ENCODE peak calls at places on chromosome 9, in seven cellular contexts. S, C, G, L, Y, I and A are unnamed samples.

GRCh38 chr9:31210982-31211570 is 1173.4 kb upstream of the ACO1 start:
- DNase-seq in C (no peak), L (no peak), I (no peak), Y (no peak), G (peak), S (no peak), A (no peak)

GRCh38 chr9:127825319-127826051 is 22.8 kb downstream of the FPGS start:
- DNase-seq in C (peak), L (peak), Y (peak), S (no peak), G (no peak), I (peak), A (peak)

GRCh38 chr9:133821606-133822438 is 83.7 kb upstream of the SARDH start:
- DNase-seq in G (no peak), C (no peak), I (no peak), Y (no peak), S (no peak), L (no peak), A (no peak)

GRCh38 chr9:5479994-5480694 is 29.8 kb downstream of the CD274 start:
- DNase-seq in C (no peak), G (no peak), I (no peak), Y (no peak), L (no peak), S (no peak), A (no peak)

GRCh38 chr9:94949330-94949729 is 222.8 kb downstream of the AOPEP start:
- DNase-seq in G (no peak), S (no peak), Y (no peak), I (no peak), L (no peak), C (no peak), A (no peak)

GRCh38 chr9:17519761-17520160 is 59.1 kb upstream of the SH3GL2 start:
- DNase-seq in Y (no peak), L (no peak), C (no peak), G (no peak), I (no peak), S (no peak), A (no peak)

GRCh38 chr9:96856363-96857286 is 2.3 kb upstream of the ZNF782 start:
- DNase-seq in Y (no peak), S (peak), G (peak), C (peak), L (peak), I (peak), A (peak)

GRCh38 chr9:38183994-38184568 is 115.1 kb upstream of the SHB start:
- DNase-seq in S (no peak), C (no peak), Y (no peak), I (no peak), L (no peak), G (no peak), A (no peak)

GRCh38 chr9:130834371-130835311 is at the start of gene ABL1:
- DNase-seq in C (peak), S (peak), G (peak), L (peak), I (peak), Y (no peak), A (no peak)

GRCh38 chr9:104099630-104100029 is 5.5 kb downstream of the SMC2 start:
- DNase-seq in C (no peak), S (no peak), G (no peak), Y (no peak), L (no peak), I (no peak), A (no peak)

GRCh38 chr9:111994831-111995458 is 98.3 kb downstream of the UGCG start:
- DNase-seq in L (no peak), S (no peak), Y (no peak), C (no peak), G (peak), I (no peak), A (no peak)

GRCh38 chr9:113464286-113464660 is 746 bp downstream of the RGS3 start:
- DNase-seq in C (no peak), G (no peak), I (no peak), L (no peak), Y (no peak), S (no peak), A (no peak)

GRCh38 chr9:71783120-71783523 is 14.8 kb upstream of the CEMIP2 start:
- DNase-seq in G (no peak), I (peak), C (no peak), S (no peak), Y (no peak), L (no peak), A (no peak)

GRCh38 chr9:82972446-82972845 is 90.5 kb downstream of the RASEF start:
- DNase-seq in C (no peak), Y (no peak), L (no peak), I (no peak), G (no peak), S (no peak), A (no peak)

GRCh38 chr9:76369583-76369982 is 24.6 kb downstream of the RFK start:
- DNase-seq in C (peak), L (no peak), I (peak), G (peak), S (no peak), Y (no peak), A (no peak)

GRCh38 chr9:35566417-35566816 is 38.6 kb upstream of the TESK1 start:
- DNase-seq in Y (no peak), C (no peak), I (no peak), G (no peak), S (no peak), L (peak), A (no peak)

GRCh38 chr9:32419921-32420320 is 35.5 kb downstream of the ACO1 start:
- DNase-seq in L (no peak), C (no peak), S (no peak), I (no peak), G (no peak), Y (no peak), A (no peak)
- TF ChIP-seq YY1 in L (no peak), C (no peak), S (no peak), I (no peak), G (no peak), Y (no peak), A (no peak)

GRCh38 chr9:122134822-122135528 is 24.6 kb downstream of the NDUFA8 start:
- DNase-seq in L (peak), I (no peak), S (no peak), G (no peak), Y (no peak), C (no peak), A (no peak)

GRCh38 chr9:122140368-122141193 is 19.0 kb downstream of the NDUFA8 start:
- DNase-seq in C (no peak), L (no peak), G (no peak), Y (no peak), S (no peak), I (peak), A (no peak)

GRCh38 chr9:122135529-122135859 is 24.1 kb downstream of the NDUFA8 start:
- DNase-seq in L (no peak), S (no peak), C (no peak), I (no peak), Y (no peak), G (no peak), A (no peak)

GRCh38 chr9:122141671-122142070 is 17.9 kb downstream of the NDUFA8 start:
- DNase-seq in G (no peak), I (no peak), L (no peak), C (no peak), Y (no peak), S (no peak), A (no peak)

GRCh38 chr9:122138560-122139268 is 20.9 kb downstream of the NDUFA8 start:
- DNase-seq in Y (no peak), L (no peak), C (no peak), I (peak), G (no peak), S (no peak), A (no peak)
- TF ChIP-seq YY1 in Y (no peak), L (no peak), C (no peak), I (no peak), G (no peak), S (no peak), A (no peak)

DNA sequence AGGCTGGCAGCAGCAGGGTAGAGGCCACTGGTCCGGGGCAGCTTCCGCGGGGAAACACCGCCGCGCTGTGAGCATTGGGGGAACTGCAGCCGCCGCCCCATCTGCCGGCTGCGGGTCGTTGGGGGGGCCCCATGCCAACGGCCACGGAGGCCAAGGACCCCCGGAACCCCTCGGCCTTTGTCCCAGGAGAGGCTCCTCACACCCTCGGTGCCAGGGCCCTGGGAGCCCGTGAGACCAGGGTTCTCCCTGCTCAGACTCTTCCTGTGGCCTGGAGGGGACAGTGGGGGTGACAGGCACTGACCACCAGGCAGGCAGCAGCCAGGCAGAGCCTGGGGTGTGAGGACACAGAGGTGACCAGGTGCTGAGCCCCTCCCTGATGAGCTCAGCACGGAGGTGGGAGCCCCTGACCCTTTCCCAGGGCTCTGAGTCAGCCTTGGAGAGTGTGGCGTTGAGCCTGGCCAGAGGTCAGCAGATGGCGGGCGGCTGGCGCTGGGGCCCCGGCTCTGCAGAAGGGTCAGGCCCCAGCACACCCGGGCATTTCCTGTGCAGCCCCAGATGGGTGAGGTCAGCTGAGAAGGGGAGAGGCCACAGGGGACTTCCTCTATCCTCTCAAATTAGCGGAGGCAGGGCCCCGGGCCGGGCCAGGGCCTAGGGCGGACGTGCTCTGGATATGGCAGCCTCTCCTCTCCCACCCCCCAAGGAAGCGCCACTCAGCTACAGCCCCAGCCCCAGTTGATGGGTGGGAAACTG is 17.9 kb upstream of the EGFL7 start:
- DNase-seq in G (no peak), Y (no peak), I (peak), L (peak), C (peak), S (peak), A (no peak)
- TF ChIP-seq YY1 in G (no peak), Y (no peak), I (peak), L (no peak), C (no peak), S (no peak), A (no peak)

GRCh38 chr9:16515879-16516289 is 354.6 kb downstream of the BNC2 start:
- DNase-seq in L (no peak), S (no peak), C (no peak), G (no peak), Y (peak), I (no peak), A (peak)
- TF ChIP-seq YY1 in L (no peak), S (no peak), C (peak), G (no peak), Y (peak), I (no peak), A (no peak)